ENCODE peak calls at places on chromosomes 5 and 9, in five cellular contexts. W is T follicular helper cell; V is brain pericyte; O is effector CD4-positive, alpha-beta T cell; I is A549. N is an unnamed sample.

GRCh38 chr9:122350577-122351355 is 20.1 kb upstream of the PTGS1 start:
- DNase-seq in W (peak), I (peak), O (peak), V (peak), N (peak)

GRCh38 chr5:10537614-10538013 is 26.3 kb upstream of the ANKRD33B start:
- DNase-seq in O (no peak), V (no peak), W (no peak), I (no peak), N (no peak)

GRCh38 chr5:179110528-179110927 is 50.4 kb downstream of the ZNF354C start:
- DNase-seq in O (no peak), V (no peak), W (no peak), I (no peak), N (no peak)

GRCh38 chr5:7597058-7597457 is 201.1 kb downstream of the ADCY2 start:
- DNase-seq in O (no peak), W (no peak), I (no peak), V (no peak), N (peak)

GRCh38 chr5:151684690-151685361 is 1.9 kb downstream of the SPARC start:
- DNase-seq in I (no peak), W (no peak), O (no peak), V (peak), N (no peak)

GRCh38 chr5:34003941-34004340 is 3.9 kb downstream of the AMACR start:
- DNase-seq in I (no peak), V (no peak), O (no peak), W (no peak), N (no peak)

GRCh38 chr5:100595152-100595811 is 60.1 kb downstream of the FAM174A start:
- DNase-seq in O (no peak), V (peak), I (peak), W (no peak), N (peak)

GRCh38 chr5:169649486-169649885 is 12.4 kb downstream of the DOCK2 start:
- DNase-seq in W (no peak), O (no peak), V (no peak), I (no peak), N (no peak)

GRCh38 chr9:130497139-130497538 is 52.4 kb downstream of the ASS1 start:
- DNase-seq in W (no peak), O (no peak), V (no peak), I (no peak), N (no peak)

GRCh38 chr5:14153071-14153864 is 10.1 kb downstream of the TRIO start:
- DNase-seq in W (no peak), I (no peak), V (no peak), O (no peak), N (no peak)

GRCh38 chr5:169350759-169351240 is 49.9 kb upstream of the SLIT3 start:
- DNase-seq in O (no peak), W (no peak), V (peak), I (peak), N (no peak)

GRCh38 chr5:141742866-141743651 is 61.0 kb upstream of the ARAP3 start:
- DNase-seq in O (no peak), W (no peak), I (peak), V (no peak), N (peak)

GRCh38 chr9:5635390-5635789 is 6.5 kb downstream of the RIC1 start:
- DNase-seq in V (no peak), W (no peak), O (no peak), I (no peak), N (no peak)

GRCh38 chr9:37501957-37502596 is 16.3 kb downstream of the POLR1E start:
- DNase-seq in V (no peak), W (no peak), O (no peak), I (no peak), N (no peak)

GRCh38 chr5:6461006-6461405 is 12.3 kb downstream of the UBE2QL1 start:
- DNase-seq in V (no peak), O (no peak), I (no peak), W (no peak), N (no peak)

GRCh38 chr5:135823799-135824366 is 10.6 kb upstream of the SLC25A48 start:
- DNase-seq in O (no peak), V (no peak), W (no peak), I (no peak), N (no peak)

GRCh38 chr9:36912620-36913019 is 121.4 kb downstream of the PAX5 start:
- DNase-seq in W (no peak), O (no peak), I (no peak), V (no peak), N (no peak)